ENCODE peak calls at places on chromosomes 4 and X, in seven cellular contexts. Y is cerebellar cortex; E is RWPE1; V is AG08395; Q is amniotic stem cell; A is stimulated activated CD8-positive, alpha-beta memory T cell treated with anti-CD3 and anti-CD28 coated beads, Interleukin-12 subunit alpha, Interleukin-12 subunit beta, amount 100 ng/mL, for 4 hours; M is WTC11. U is an unnamed sample.

GRCh38 chr4:99028187-99028586 is 32.7 kb downstream of the METAP1 start:
- DNase-seq in A (no peak), E (no peak), M (no peak), V (peak; percentile 14), Y (no peak), Q (no peak), U (peak; percentile 41)

GRCh38 chr4:8050555-8051206 is 107.9 kb downstream of the ABLIM2 start:
- DNase-seq in A (no peak), Y (peak; percentile 83), V (peak; percentile 36), E (no peak), Q (no peak), M (peak; percentile 81), U (peak; percentile 17)

GRCh38 chr4:142097015-142097414 is 460.6 kb downstream of the IL15 start:
- DNase-seq in E (no peak), A (no peak), Y (no peak), M (no peak), V (no peak), Q (no peak), U (no peak)

GRCh38 chr4:138460477-138460876 is 218.3 kb upstream of the SLC7A11 start:
- DNase-seq in Y (no peak), A (no peak), Q (no peak), M (no peak), E (no peak), V (no peak), U (no peak)

GRCh38 chr4:4836044-4836443 is 23.4 kb upstream of the MSX1 start:
- DNase-seq in Y (no peak), Q (no peak), E (no peak), A (no peak), M (no peak), V (no peak), U (no peak)

GRCh38 chrX:56792270-56793111 is 63.4 kb downstream of the NBDY start:
- DNase-seq in A (no peak), E (no peak), Y (no peak), M (no peak), V (no peak), Q (no peak), U (no peak)

GRCh38 chr4:82232891-82233290 is 140.9 kb downstream of the HNRNPD start:
- DNase-seq in Q (no peak), V (no peak), E (no peak), A (no peak), Y (no peak), M (no peak), U (no peak)

GRCh38 chr4:48032721-48033120 is 16.1 kb downstream of the NIPAL1 start:
- DNase-seq in E (no peak), M (no peak), Q (no peak), V (no peak), Y (no peak), A (no peak), U (no peak)

GRCh38 chrX:149491812-149492211 is 13.3 kb downstream of the IDS start:
- DNase-seq in V (no peak), M (no peak), Q (no peak), A (no peak), E (no peak), Y (no peak), U (no peak)

GRCh38 chrX:150544835-150545790 is 23.3 kb upstream of the MTM1 start:
- DNase-seq in A (no peak), E (no peak), Q (no peak), Y (no peak), V (no peak), M (no peak), U (no peak)

GRCh38 chr4:36638273-36638811 is 356.9 kb downstream of the DTHD1 start:
- DNase-seq in E (no peak), Q (no peak), M (no peak), V (no peak), A (no peak), Y (no peak), U (no peak)

GRCh38 chrX:43813898-43814297 is 68.4 kb downstream of the MAOB start:
- DNase-seq in A (no peak), E (no peak), Q (no peak), M (peak; percentile 36), V (no peak), Y (peak; percentile 66), U (no peak)